ENCODE peak calls at places on chromosomes 13 and 19, in four cellular contexts. E is neural progenitor cell, B is fibroblast of mammary gland, O is fibroblast of the aortic adventitia. U is an unnamed sample.

GRCh38 chr13:83215627-83216026 is 666.6 kb downstream of the SLITRK1 start:
- DNase-seq in E (no peak), B (peak), O (peak), U (peak)

GRCh38 chr19:19059837-19060611 is 3.8 kb upstream of the SLC25A42 start:
- DNase-seq in E (no peak), B (no peak), O (no peak), U (no peak)

GRCh38 chr19:12721656-12722565 is 1.8 kb downstream of the TNPO2 start:
- DNase-seq in E (peak), B (peak), O (peak), U (peak)

GRCh38 chr13:111437417-111437816 is 117.0 kb downstream of the TEX29 start:
- DNase-seq in E (no peak), B (no peak), O (no peak), U (no peak)

GRCh38 chr13:32499538-32500210 is 38.9 kb downstream of the N4BP2L2 start:
- DNase-seq in E (no peak), B (no peak), O (no peak), U (no peak)

GRCh38 chr19:1416014-1416841 is 8.8 kb downstream of the DAZAP1 start:
- DNase-seq in E (no peak), B (peak), O (no peak), U (peak)

GRCh38 chr13:106533940-106534843 is 1.3 kb downstream of the EFNB2 start:
- DNase-seq in E (peak), B (peak), O (peak), U (peak)

GRCh38 chr19:7790416-7790815 is 27.4 kb downstream of the CLEC4M start:
- DNase-seq in E (no peak), B (no peak), O (no peak), U (no peak)

GRCh38 chr13:42807866-42808265 is 26.5 kb downstream of the FAM216B start:
- DNase-seq in E (no peak), B (peak), O (peak), U (peak)

GRCh38 chr13:34748078-34748477 is 194.0 kb upstream of the NBEA start:
- DNase-seq in E (no peak), B (peak), O (peak), U (peak)

GRCh38 chr19:1102407-1103106 is 1.2 kb upstream of the GPX4 start:
- DNase-seq in E (no peak), B (peak), O (peak), U (peak)

GRCh38 chr19:2455481-2456300 is 1.1 kb downstream of the LMNB2 start:
- DNase-seq in E (peak), B (no peak), O (no peak), U (no peak)

GRCh38 chr19:47512183-47512947 is 2.5 kb downstream of the NAPA start:
- DNase-seq in E (no peak), B (peak), O (peak), U (peak)

GRCh38 chr13:98794498-98794897 is 42.0 kb upstream of the SLC15A1 start:
- DNase-seq in E (no peak), B (no peak), O (no peak), U (no peak)

GRCh38 chr19:35141627-35142401 is 1.2 kb upstream of the FXYD7 start:
- DNase-seq in E (peak), B (no peak), O (no peak), U (no peak)

GRCh38 chr13:96952592-96952991 is 41.7 kb downstream of the OXGR1 start:
- DNase-seq in E (no peak), B (no peak), O (no peak), U (no peak)

GRCh38 chr13:108083056-108083455 is 132.3 kb downstream of the LIG4 start:
- DNase-seq in E (no peak), B (no peak), O (no peak), U (peak)

GRCh38 chr13:43963726-43964125 is 84.0 kb downstream of the LACC1 start:
- DNase-seq in E (peak), B (no peak), O (no peak), U (no peak)

GRCh38 chr13:29595380-29596063 is at the start of gene SLC7A1:
- DNase-seq in E (peak), B (peak), O (peak), U (peak)

GRCh38 chr13:21849323-21849722 is 178.4 kb downstream of the FGF9 start:
- DNase-seq in E (peak), B (peak), O (peak), U (peak)

GRCh38 chr19:44818470-44818856 is 9.6 kb downstream of the BCAM start:
- DNase-seq in E (no peak), B (no peak), O (no peak), U (no peak)

GRCh38 chr19:1066251-1066747 is 668 bp upstream of the ARHGAP45 start:
- DNase-seq in E (peak), B (no peak), O (no peak), U (no peak)

GRCh38 chr19:10654610-10655456 is 687 bp downstream of the ILF3 start:
- DNase-seq in E (peak), B (no peak), O (peak), U (peak)

GRCh38 chr19:10651821-10652220 is 2.3 kb upstream of the ILF3 start:
- DNase-seq in E (no peak), B (no peak), O (no peak), U (no peak)

GRCh38 chr19:10653482-10653731 is 739 bp upstream of the ILF3 start:
- DNase-seq in E (no peak), B (no peak), O (no peak), U (no peak)

GRCh38 chr19:10653732-10654609 is at the start of gene ILF3:
- DNase-seq in E (peak), B (peak), O (peak), U (peak)

DNA sequence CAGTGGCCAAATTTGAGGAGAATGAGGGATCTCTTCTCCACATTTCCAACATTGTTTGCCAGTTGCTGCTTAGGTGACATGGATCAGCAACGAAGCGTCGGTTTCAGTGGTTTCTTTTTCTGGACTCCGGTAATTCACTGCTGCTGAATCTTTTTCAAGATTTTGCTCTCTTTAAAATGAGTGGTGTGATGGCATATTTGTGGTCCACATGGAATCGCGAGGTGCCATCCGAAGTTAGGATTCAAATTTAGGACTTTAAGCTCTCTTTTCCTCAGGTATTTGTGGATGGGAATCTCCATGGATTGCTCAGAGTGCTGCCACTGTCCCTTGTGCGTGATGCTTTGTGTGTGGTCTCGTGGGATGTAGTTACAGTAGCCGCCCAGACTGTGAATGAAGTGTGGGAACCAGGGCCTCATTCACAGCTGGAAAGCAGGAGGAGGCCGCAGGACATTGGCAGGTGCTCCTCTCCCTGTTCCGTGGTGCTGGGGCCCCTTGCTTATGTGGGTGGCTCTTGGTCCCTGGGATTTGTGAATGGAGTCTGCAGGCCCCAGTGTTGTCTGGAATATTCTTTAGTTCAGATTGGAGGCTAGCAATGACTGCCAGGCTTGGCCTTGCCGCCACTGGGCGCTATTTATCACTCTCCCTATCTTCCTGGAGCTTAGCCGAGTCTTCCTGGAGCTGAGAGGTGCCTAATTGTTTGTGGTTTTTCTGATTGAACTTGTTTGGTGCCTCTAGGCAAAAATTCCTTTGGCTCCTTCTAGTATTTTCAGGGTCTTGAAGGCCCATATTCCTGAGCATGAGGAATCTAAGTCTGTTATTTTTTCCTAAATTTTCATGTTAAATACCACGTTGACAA is 1.5 kb downstream of the ILF3 start:
- DNase-seq in E (peak), B (peak), O (peak), U (peak)
- TF ChIP-seq CTCF in E (no peak), B (no peak), O (peak), U (no peak)

GRCh38 chr13:26112843-26113242 is 61.0 kb upstream of the SHISA2 start:
- DNase-seq in E (peak), B (no peak), O (no peak), U (no peak)
- TF ChIP-seq CTCF in E (peak), B (peak), O (no peak), U (peak)

DNA sequence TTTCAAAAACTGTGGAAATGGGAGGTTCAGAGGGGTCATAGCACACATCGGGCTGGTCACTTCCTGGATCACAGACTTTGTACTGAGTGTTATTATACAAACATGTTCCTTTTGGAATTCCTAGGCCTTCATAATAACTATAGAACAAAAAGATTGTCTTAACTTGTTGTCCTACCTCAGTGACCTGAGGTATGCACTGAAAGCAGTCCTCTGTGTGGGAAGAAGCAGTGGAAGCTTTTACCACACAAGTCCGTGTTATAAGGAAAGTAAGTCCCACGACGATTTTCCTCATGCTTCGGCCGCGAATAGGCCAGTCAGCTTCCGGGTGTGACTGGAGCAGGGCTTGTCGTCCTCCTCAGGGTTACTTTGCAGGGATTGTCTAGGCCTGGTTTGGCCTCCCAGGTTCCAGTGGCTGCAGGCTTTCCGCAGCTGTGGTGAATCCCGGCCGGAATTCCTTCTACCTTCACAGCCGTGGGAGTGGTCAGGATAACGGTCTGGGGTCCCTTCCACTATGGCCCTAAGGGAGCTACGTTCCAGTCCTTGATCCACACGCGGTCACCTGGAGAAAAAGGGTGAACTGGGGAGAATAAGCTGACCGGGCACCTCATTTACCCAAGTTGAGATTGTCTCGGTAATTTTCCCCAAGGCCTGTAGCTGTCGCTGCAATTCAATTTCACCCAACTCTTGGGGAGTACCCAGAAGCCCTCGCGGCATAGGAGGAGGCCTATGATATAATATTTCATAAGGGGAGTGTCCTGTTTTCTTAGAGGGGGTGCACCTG is 16.0 kb downstream of the NAPSA start:
- DNase-seq in E (no peak), B (no peak), O (no peak), U (no peak)
- TF ChIP-seq CTCF in E (peak), B (no peak), O (no peak), U (no peak)

GRCh38 chr19:32464279-32464678 is 58.7 kb downstream of the DPY19L3 start:
- DNase-seq in E (no peak), B (peak), O (peak), U (peak)
- TF ChIP-seq CTCF in E (peak), B (peak), O (peak), U (peak)

GRCh38 chr19:51664997-51665396 is 18.4 kb upstream of the SIGLEC14 start:
- DNase-seq in E (no peak), B (peak), O (peak), U (no peak)
- TF ChIP-seq CTCF in E (no peak), B (peak), O (peak), U (peak)

DNA sequence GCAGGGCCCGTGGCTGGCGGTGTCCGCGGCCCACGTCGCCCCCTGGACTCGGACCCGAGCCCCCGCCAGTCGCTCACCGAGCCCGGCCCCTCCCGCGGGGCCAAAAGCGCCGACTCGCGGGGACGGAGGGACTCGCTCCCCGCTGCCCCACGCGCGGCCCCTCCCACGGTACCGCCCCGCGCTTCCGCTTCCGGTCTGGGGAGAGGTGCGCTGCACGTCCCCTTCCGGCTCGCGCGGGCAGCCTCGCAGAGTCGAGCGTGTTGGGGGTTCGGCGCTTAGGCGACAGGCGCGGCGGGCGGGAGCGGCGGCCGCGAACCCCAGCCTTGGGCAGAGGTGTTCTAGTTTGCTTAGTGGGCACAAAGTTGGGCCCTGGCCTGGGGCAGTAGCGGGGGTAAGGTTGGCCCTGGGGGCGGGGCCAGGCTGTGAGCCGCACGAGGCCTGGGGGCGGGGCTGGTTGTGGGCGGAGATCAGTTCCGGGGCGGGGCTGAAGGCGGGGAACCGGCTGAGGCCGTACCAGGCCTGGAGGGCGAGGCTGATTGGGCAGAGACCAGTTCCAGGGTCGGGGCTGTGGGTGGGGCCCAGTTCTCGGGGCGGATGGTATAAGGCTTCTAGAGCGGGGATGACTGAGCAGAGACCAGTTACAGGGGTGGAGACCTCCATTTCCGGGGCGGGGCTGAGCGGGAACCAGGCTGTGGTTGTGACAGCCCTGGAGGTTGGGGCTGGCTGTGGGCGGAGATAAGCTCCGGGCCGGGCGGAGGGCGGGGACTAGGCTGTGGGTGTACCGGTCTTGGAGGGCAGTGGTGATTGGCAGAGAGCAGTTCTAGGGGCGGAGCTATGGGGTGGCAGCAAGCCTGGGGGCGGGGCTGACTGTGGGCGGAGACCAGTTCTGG is at the start of the genes MBD3L1 and ZNF558:
- DNase-seq in E (peak), B (peak), O (peak), U (peak)
- TF ChIP-seq CTCF in E (no peak), B (no peak), O (no peak), U (no peak)

DNA sequence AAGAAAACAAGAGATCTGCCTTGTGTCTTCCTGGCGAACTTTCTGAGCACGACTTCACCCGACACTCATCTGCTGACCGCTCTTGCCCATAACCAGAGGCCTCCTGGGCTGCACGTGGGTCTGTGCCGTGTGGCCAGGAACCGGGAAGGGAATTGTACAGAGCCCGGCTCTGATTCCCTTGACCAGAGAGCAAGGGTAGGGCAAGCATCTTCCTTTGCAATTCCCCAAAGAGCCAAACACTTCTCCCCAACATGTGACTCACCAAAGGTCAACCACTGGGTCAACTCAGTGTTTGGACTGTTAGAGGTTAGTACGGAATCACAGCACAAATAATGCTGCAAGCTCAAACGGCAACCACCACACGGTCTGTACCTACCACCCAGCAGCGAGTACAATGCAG is 48.9 kb downstream of the KLF2 start:
- DNase-seq in E (no peak), B (peak), O (peak), U (peak)
- TF ChIP-seq CTCF in E (no peak), B (no peak), O (no peak), U (no peak)

DNA sequence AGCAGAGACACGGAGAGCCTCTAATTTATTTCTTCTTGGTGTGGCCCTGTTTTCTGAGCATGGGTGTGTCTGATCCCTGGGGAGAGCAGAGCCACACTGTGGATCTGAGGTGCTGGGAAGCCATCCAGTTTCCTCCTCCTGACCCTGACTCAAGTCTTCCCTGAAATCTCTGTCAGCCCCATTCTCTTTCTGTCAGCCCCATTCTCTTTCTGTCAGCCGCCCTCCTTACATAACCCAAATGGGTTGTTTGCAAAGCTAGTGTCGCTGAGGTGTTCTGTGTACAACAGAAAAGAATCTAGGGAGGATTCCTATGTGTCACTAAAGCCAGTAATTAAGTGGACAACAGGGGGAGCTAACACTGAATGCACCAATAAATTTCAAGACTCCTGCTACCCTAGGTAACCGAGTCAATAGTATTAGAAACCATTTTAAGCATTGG is 50.2 kb downstream of the LRCH1 start:
- DNase-seq in E (peak), B (peak), O (peak), U (peak)
- TF ChIP-seq CTCF in E (peak), B (peak), O (peak), U (peak)

DNA sequence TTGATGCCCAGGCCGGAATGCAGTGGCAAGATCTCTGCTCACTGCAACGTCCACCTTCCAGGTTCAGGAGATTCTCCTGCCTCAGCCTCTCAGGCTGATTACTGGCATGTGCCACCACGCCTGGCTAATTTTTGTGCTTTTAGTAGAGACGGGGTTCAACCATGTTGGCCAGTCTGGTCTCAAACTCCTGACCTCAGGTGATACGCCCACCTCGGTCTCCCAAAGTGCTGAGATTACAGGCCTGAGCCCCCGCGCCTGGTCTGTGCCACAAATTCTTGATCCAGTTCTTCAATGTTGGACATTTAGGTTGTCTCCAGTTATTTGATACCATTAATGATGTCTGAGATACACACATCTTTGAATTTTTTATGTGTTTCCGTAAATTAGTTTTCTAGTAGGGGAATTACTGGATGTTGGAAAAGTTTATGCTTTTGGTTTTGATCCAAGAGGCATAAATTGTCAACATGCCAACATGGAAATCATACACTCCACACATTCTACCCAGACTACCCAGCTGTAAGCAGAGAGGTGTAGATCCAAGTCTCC is 525 bp upstream of the COG3 start:
- DNase-seq in E (no peak), B (no peak), O (no peak), U (no peak)
- TF ChIP-seq CTCF in E (no peak), B (no peak), O (no peak), U (peak)

GRCh38 chr19:50794778-50795664 is 4.8 kb downstream of the ACP4 start:
- DNase-seq in E (no peak), B (peak), O (no peak), U (no peak)
- TF ChIP-seq CTCF in E (peak), B (peak), O (no peak), U (peak)

U was measured in fibroblast of pulmonary artery.